ENCODE peak calls at places on chromosome 3, in eight cellular contexts. X is fibroblast of mammary gland; U is T-cell; F is prostate gland; I is putamen; Q is NCI-H69; D is effector memory CD8-positive, alpha-beta T cell; K is RWPE1. L is an unnamed sample.

GRCh38 chr3:141336672-141337522 is 31.4 kb upstream of the ZBTB38 start:
- DNase-seq in U (no peak), D (no peak), K (peak), I (peak), F (no peak), X (peak), Q (no peak), L (peak)

GRCh38 chr3:194326192-194327029 is 24.7 kb downstream of the CPN2 start:
- DNase-seq in K (peak), D (no peak), Q (no peak), I (no peak), X (peak), U (no peak), F (no peak), L (no peak)

GRCh38 chr3:74415731-74416130 is 198.7 kb downstream of the CNTN3 start:
- DNase-seq in X (no peak), Q (no peak), U (no peak), F (no peak), I (no peak), K (no peak), D (no peak), L (no peak)

GRCh38 chr3:33131328-33132018 is 17.7 kb downstream of the CRTAP start:
- DNase-seq in X (peak), Q (peak), U (no peak), I (peak), K (peak), F (peak), D (peak), L (peak)

GRCh38 chr3:197189633-197190032 is 108.8 kb downstream of the DLG1 start:
- DNase-seq in K (no peak), X (no peak), I (no peak), U (no peak), Q (no peak), F (no peak), D (no peak), L (no peak)

GRCh38 chr3:107431298-107432012 is 54.2 kb downstream of the CCDC54 start:
- DNase-seq in Q (peak), K (peak), I (peak), F (peak), X (peak), U (no peak), D (peak), L (peak)

GRCh38 chr3:109047366-109047765 is 70.6 kb downstream of the MORC1 start:
- DNase-seq in K (no peak), F (no peak), I (no peak), D (no peak), U (no peak), X (no peak), Q (no peak), L (no peak)

GRCh38 chr3:52483577-52484495 is 11.3 kb upstream of the STAB1 start:
- DNase-seq in D (no peak), K (peak), F (peak), U (no peak), X (peak), Q (no peak), I (no peak), L (no peak)

GRCh38 chr3:159828542-159828943 is 160.1 kb upstream of the IL12A start:
- DNase-seq in F (no peak), K (peak), X (peak), Q (peak), U (no peak), I (no peak), D (no peak), L (no peak)

GRCh38 chr3:46863261-46863782 is at the start of gene MYL3:
- DNase-seq in I (no peak), D (no peak), X (no peak), K (no peak), U (no peak), Q (no peak), F (no peak), L (no peak)

GRCh38 chr3:24299801-24300626 is 194.6 kb downstream of the THRB start:
- DNase-seq in K (peak), I (no peak), U (no peak), Q (no peak), D (no peak), X (peak), F (no peak), L (no peak)

GRCh38 chr3:52636673-52637072 is 49.0 kb downstream of the PBRM1 start:
- DNase-seq in Q (peak), U (no peak), K (peak), D (no peak), X (peak), F (no peak), I (no peak), L (no peak)

GRCh38 chr3:13148561-13149330 is 75.5 kb upstream of the IQSEC1 start:
- DNase-seq in I (no peak), D (no peak), Q (no peak), X (no peak), F (no peak), K (no peak), U (no peak), L (no peak)

GRCh38 chr3:11363732-11364131 is 91.5 kb downstream of the ATG7 start:
- DNase-seq in U (no peak), I (no peak), X (no peak), Q (no peak), D (no peak), F (no peak), K (no peak), L (no peak)

GRCh38 chr3:193744048-193744821 is 151.2 kb downstream of the OPA1 start:
- DNase-seq in D (no peak), X (no peak), I (no peak), Q (peak), U (no peak), K (no peak), F (no peak), L (no peak)

L was measured in Ammon's horn.